ENCODE peak calls at places on chromosomes 6 and 20, in four cellular contexts. Q is CD4-positive, alpha-beta T cell; W is right atrium auricular region; H is AG09319. J is an unnamed sample.

GRCh38 chr6:106180208-106180607 is 94.1 kb downstream of the PRDM1 start:
- DNase-seq in Q (no peak), W (no peak), H (no peak), J (no peak)

GRCh38 chr6:121549741-121550140 is 114.3 kb downstream of the GJA1 start:
- DNase-seq in Q (no peak), H (peak), W (no peak), J (no peak)

GRCh38 chr6:168418631-168419250 is 22.2 kb upstream of the SMOC2 start:
- DNase-seq in W (no peak), H (no peak), Q (no peak), J (no peak)

GRCh38 chr20:12875510-12875909 is 133.3 kb upstream of the SPTLC3 start:
- DNase-seq in W (no peak), H (no peak), Q (no peak), J (no peak)

GRCh38 chr6:38695933-38696332 is 7.0 kb downstream of the GLO1 start:
- DNase-seq in Q (no peak), W (no peak), H (no peak), J (no peak)

GRCh38 chr6:166662690-166663089 is 35.6 kb upstream of the RPS6KA2 start:
- DNase-seq in Q (no peak), H (no peak), W (no peak), J (no peak)

GRCh38 chr6:5398530-5398929 is 137.2 kb downstream of the FARS2 start:
- DNase-seq in Q (no peak), H (no peak), W (no peak), J (no peak)

GRCh38 chr20:39855799-39856198 is 833.2 kb downstream of the MAFB start:
- DNase-seq in W (no peak), H (no peak), Q (no peak), J (no peak)

GRCh38 chr20:36121981-36122930 is 32.3 kb upstream of the EPB41L1 start:
- DNase-seq in Q (no peak), H (no peak), W (no peak), J (no peak)

GRCh38 chr6:125310994-125311649 is 9.4 kb upstream of the HDDC2 start:
- DNase-seq in Q (no peak), H (no peak), W (no peak), J (no peak)

GRCh38 chr6:159074120-159074684 is 29.4 kb upstream of the TAGAP start:
- DNase-seq in W (no peak), H (peak), Q (no peak), J (no peak)

GRCh38 chr6:137496392-137496767 is 2.2 kb upstream of the OLIG3 start:
- DNase-seq in Q (no peak), W (no peak), H (no peak), J (no peak)

GRCh38 chr20:32522775-32523612 is 62.1 kb downstream of the NOL4L start:
- DNase-seq in Q (no peak), W (no peak), H (no peak), J (peak)

GRCh38 chr20:20831794-20832193 is 119.3 kb upstream of the RALGAPA2 start:
- DNase-seq in Q (no peak), H (no peak), W (no peak), J (no peak)

GRCh38 chr6:146489489-146489888 is 54.1 kb upstream of the RAB32 start:
- DNase-seq in H (no peak), W (no peak), Q (no peak), J (no peak)

GRCh38 chr6:165689699-165690098 is 26.7 kb upstream of the PDE10A start:
- DNase-seq in W (no peak), H (no peak), Q (no peak), J (no peak)

GRCh38 chr6:24924956-24925355 is 10.8 kb downstream of the RIPOR2 start:
- DNase-seq in Q (no peak), W (no peak), H (no peak), J (no peak)

GRCh38 chr6:37019065-37019450 is 13.6 kb downstream of the FGD2 start:
- DNase-seq in Q (no peak), H (no peak), W (no peak), J (no peak)

GRCh38 chr6:95574811-95575210 is 2.5 kb upstream of the MANEA start:
- DNase-seq in W (no peak), Q (no peak), H (no peak), J (no peak)

GRCh38 chr6:87151786-87152527 is 3.4 kb upstream of the ZNF292 start:
- DNase-seq in W (peak), Q (peak), H (no peak), J (peak)

GRCh38 chr6:87155920-87156600 is 695 bp downstream of the ZNF292 start:
- DNase-seq in Q (peak), W (peak), H (no peak), J (peak)

GRCh38 chr6:87152528-87152950 is 2.8 kb upstream of the ZNF292 start:
- DNase-seq in Q (no peak), H (no peak), W (no peak), J (no peak)

GRCh38 chr6:87154641-87155271 is 609 bp upstream of the ZNF292 start:
- DNase-seq in W (no peak), H (no peak), Q (peak), J (no peak)

GRCh38 chr6:87155272-87155919 is at the start of gene ZNF292:
- DNase-seq in Q (peak), H (peak), W (peak), J (peak)
- TF ChIP-seq CTCF in Q (no peak), H (no peak), W (no peak), J (no peak)

DNA sequence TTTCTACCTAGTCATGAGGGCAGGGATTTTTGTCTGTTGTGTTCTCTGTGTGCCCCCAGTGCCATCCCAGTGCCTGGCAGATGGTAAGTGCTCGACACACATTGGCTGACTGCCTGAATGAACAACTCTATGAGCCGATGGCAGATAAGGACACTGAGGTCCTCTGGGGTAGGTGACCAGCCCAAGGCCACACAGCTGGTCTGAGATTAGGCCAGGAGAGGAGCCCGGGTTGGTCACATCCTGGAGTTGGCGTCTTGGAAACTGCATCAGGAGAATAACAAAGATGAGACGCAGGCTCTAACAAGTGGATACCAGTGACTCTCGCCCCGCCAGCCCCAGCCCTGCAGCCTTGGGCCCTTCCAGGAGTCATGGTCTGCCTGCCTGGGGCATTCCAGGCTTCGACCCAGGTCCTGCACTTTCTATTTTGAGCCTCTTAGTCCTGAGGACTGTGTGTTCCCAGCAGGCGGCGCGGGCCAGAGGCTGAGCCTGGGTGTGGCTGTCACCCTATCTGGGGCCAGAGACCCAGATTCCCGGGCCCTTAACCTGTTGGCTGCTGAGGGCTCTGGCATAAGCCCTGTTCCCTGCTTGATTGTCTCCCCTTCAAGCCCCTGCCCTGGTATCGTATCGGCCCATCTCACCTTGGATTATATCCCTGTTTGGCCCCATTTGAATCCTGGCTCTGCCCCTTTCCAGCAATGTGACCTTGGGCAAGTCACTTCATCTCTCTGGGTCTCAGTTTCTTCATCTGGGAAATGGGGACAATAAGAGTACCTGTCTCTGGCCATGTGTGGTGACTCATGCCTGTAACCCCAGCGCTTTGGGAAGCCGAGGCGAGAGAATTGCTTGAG is 88.3 kb downstream of the CEBPB start:
- DNase-seq in Q (no peak), H (no peak), W (peak), J (no peak)
- TF ChIP-seq CTCF in Q (no peak), H (peak), W (peak), J (no peak)

GRCh38 chr6:114343782-114344144 is 940 bp upstream of the HS3ST5 start:
- DNase-seq in H (no peak), Q (no peak), W (no peak), J (no peak)
- TF ChIP-seq CTCF in H (no peak), Q (no peak), W (no peak), J (no peak)

DNA sequence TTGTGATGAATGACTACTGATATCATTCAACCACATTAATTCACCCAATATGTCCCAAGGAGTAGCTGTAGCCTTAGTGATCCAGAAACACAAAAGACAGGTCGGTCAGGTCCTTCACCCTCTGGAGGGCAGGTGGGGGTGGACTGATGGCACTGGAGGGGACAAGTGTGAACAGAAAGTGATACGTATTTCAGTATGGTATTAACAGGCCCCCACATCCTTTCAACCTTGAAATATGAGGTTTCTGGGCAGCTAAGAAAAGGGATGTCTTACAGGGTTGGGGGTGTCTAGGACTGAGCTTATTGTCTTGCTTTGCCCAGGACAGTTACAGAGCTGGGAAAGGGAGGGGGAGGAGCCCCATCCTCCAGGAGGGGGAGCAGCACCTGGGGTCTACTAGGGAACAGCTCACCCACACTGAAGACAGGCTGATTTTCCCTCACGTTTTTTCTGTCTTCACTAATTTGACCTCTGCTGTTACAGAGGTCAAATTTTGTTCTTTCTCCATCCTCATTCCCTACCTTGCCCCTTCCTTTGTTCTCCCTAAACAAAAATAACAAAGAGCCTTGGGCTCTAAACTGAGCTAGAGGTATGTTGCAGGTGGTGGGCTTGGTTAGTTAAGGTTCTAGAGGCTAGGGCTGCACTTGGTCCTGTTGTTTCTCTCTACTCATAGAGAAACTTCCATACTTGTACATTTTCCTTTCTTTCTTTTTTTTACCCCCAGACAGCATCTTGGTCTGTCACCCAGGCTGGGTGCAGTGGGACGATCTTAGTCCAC is 38.0 kb upstream of the EEF1A1 start:
- DNase-seq in H (no peak), W (no peak), Q (no peak), J (no peak)
- TF ChIP-seq CTCF in H (no peak), W (no peak), Q (no peak), J (no peak)

GRCh38 chr6:126335210-126335609 is 4.7 kb upstream of the CENPW start:
- DNase-seq in W (no peak), Q (no peak), H (no peak), J (no peak)
- TF ChIP-seq CTCF in W (no peak), Q (no peak), H (no peak), J (no peak)